ENCODE peak calls at places on chromosomes 16 and 17, in six cellular contexts. F is cardiac muscle cell, Q is HFF-Myc, M is right lobe of liver, B is colonic mucosa, R is tibial artery. N is an unnamed sample.

GRCh38 chr17:71398706-71399620 is 721.9 kb upstream of the SOX9 start:
- DNase-seq in B (no peak), M (no peak), Q (no peak), F (peak), R (no peak), N (no peak)

GRCh38 chr17:43917348-43918025 is 10.2 kb upstream of the MPP2 start:
- DNase-seq in Q (no peak), M (no peak), B (peak), F (peak), R (no peak), N (peak)

GRCh38 chr16:66295761-66296546 is 70.5 kb upstream of the CDH5 start:
- DNase-seq in R (no peak), M (no peak), Q (no peak), B (no peak), F (no peak), N (no peak)

GRCh38 chr17:73261952-73262675 is 434 bp upstream of the CPSF4L start:
- DNase-seq in F (no peak), M (peak), B (peak), R (no peak), Q (no peak), N (no peak)

GRCh38 chr17:62565817-62566216 is 61.7 kb upstream of the MRC2 start:
- DNase-seq in F (no peak), Q (no peak), B (no peak), R (no peak), M (no peak), N (no peak)

GRCh38 chr16:53087101-53087500 is 32.3 kb downstream of the CHD9 start:
- DNase-seq in F (no peak), Q (no peak), B (no peak), R (no peak), M (no peak), N (no peak)

GRCh38 chr17:18184143-18185007 is 747 bp downstream of the ALKBH5 start:
- DNase-seq in B (peak), F (peak), M (peak), Q (no peak), R (peak), N (peak)

GRCh38 chr16:84759061-84759460 is 59.3 kb downstream of the USP10 start:
- DNase-seq in R (no peak), B (no peak), Q (no peak), F (peak), M (no peak), N (no peak)

GRCh38 chr16:23975293-23975692 is 139.5 kb downstream of the PRKCB start:
- DNase-seq in M (no peak), Q (no peak), F (no peak), B (no peak), R (no peak), N (no peak)

GRCh38 chr16:3652373-3653037 is 2.0 kb upstream of the DNASE1 start:
- DNase-seq in B (no peak), Q (no peak), M (peak), R (peak), F (no peak), N (no peak)

GRCh38 chr17:8574687-8575086 is 55.8 kb downstream of the MYH10 start:
- DNase-seq in B (no peak), R (peak), M (no peak), Q (no peak), F (no peak), N (no peak)

GRCh38 chr17:8577868-8578267 is 52.7 kb downstream of the MYH10 start:
- DNase-seq in Q (no peak), R (no peak), M (no peak), B (no peak), F (no peak), N (peak)

GRCh38 chr17:8576895-8577294 is 53.6 kb downstream of the MYH10 start:
- DNase-seq in M (no peak), Q (no peak), R (no peak), B (no peak), F (no peak), N (no peak)

GRCh38 chr17:8572767-8573166 is 57.8 kb downstream of the MYH10 start:
- DNase-seq in R (no peak), B (no peak), Q (no peak), F (no peak), M (no peak), N (no peak)
- TF ChIP-seq CTCF in R (peak), B (no peak), Q (peak), F (peak), M (peak), N (peak)

DNA sequence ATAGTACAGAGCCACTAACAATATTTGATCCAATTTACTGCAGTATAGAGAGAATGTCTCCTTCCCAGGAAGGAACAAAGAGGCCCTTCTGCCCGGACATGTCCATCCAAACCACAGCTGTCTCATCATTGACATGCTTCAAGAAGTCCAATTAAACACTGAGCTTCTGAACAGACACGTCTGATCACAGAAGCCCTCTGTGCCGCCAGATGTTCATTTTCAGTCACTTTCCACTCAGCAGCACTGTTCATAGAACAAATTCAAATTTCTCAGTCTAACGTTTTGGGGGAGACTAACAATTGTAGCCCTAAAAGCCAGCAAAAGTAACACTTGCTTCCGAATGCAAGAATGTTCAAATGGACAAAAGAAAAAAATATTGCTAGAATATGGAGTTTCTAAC is 15.3 kb downstream of the ZC3H7A start:
- DNase-seq in B (no peak), M (no peak), R (no peak), Q (no peak), F (no peak), N (no peak)
- TF ChIP-seq CTCF in B (no peak), M (no peak), R (no peak), Q (no peak), F (no peak), N (no peak)

DNA sequence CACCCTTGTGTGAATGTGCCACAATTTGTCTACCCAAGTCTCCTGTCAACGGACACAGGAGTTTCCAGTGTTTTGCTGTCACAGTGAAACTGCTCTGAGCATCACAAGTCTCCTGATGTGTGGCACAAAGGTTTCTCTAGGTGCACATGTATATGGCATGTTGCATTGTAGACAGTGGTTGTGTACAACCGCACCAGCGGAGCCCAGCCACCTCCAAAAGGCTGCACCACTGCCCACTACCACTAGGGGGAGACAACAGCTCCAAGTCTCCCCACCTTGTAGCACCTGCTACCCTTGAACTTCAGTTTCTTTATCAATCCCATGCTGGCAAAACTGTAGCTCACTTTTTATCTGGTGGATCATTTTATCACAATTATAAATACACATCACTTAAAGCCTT is 95.5 kb upstream of the ZNF469 start:
- DNase-seq in R (no peak), Q (no peak), B (no peak), M (no peak), F (no peak), N (no peak)
- TF ChIP-seq CTCF in R (no peak), Q (peak), B (peak), M (peak), F (peak), N (peak)

GRCh38 chr16:88634994-88635670 is 3.2 kb upstream of the IL17C start:
- DNase-seq in F (no peak), M (no peak), B (no peak), R (no peak), Q (no peak), N (no peak)

GRCh38 chr16:88634141-88634993 is 4.0 kb upstream of the IL17C start:
- DNase-seq in M (no peak), B (peak), F (no peak), R (no peak), Q (no peak), N (peak)

GRCh38 chr16:88631920-88632586 is 6.3 kb upstream of the IL17C start:
- DNase-seq in M (peak), R (no peak), B (no peak), F (no peak), Q (no peak), N (no peak)

GRCh38 chr16:88632587-88632930 is 5.8 kb upstream of the IL17C start:
- DNase-seq in Q (no peak), B (no peak), M (peak), F (no peak), R (no peak), N (no peak)

GRCh38 chr16:88633684-88634140 is 4.7 kb upstream of the IL17C start:
- DNase-seq in B (peak), M (no peak), R (peak), F (peak), Q (no peak), N (peak)
- TF ChIP-seq CTCF in B (peak), M (no peak), R (no peak), F (peak), Q (peak), N (peak)

GRCh38 chr16:28875134-28876015 is 2.9 kb upstream of the ATP2A1 start:
- DNase-seq in M (no peak), R (no peak), B (no peak), F (no peak), Q (no peak), N (no peak)
- TF ChIP-seq CTCF in M (no peak), R (no peak), B (no peak), F (no peak), Q (no peak), N (peak)

GRCh38 chr17:19433727-19434340 is 22.8 kb downstream of the RNF112 start:
- DNase-seq in B (no peak), M (no peak), R (no peak), Q (no peak), F (no peak), N (no peak)
- TF ChIP-seq CTCF in B (no peak), M (no peak), R (no peak), Q (no peak), F (no peak), N (no peak)

GRCh38 chr17:39527220-39527813 is 66.0 kb downstream of the CDK12 start:
- DNase-seq in M (no peak), F (peak), B (no peak), Q (no peak), R (no peak), N (no peak)
- TF ChIP-seq CTCF in M (peak), F (peak), B (no peak), Q (peak), R (peak), N (peak)

DNA sequence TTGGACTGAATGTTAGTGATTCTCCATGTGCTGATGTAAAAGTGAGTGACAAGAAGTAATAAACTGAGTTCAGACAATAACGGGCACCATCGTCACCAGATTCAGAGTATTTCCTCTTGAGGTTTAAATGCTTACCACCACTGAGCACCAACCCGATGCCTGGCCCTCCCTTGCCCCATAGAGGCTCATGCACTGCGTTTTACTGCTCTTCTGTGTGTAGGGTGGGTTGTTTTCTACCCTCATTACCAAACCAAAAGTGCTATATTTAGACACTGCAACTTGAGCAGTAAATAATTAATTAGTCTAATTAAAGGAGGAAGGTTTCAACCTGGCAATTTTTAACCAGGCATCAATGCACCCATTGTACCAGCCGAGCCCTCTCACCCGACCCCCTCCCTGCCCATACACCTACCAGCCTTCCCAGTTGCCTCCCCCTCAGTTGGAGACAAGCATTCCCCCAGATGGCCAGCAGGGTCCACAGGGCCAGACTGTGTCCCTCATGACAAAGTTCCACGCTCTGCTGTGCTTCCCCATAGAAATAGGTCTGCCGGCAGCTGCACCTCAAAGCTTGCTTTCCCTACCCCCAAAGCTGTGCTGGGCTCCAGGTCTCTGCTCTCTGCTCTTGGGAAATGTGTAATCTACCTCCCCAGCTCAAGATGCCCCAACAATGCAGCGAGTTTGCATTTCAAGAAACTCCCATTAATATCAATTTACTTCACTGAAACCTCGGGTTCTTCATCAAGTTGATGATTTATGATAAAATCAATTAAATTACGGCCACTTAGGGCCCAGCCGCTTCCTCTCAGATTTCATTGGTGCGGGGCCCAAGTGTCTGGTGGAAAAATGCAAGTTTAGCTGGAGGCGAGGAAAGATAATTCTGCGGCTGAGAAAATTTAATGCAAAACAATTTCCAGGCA is 16.0 kb downstream of the HOXB4 start:
- DNase-seq in M (no peak), R (no peak), B (no peak), Q (no peak), F (no peak), N (no peak)
- TF ChIP-seq CTCF in M (no peak), R (no peak), B (no peak), Q (peak), F (peak), N (no peak)

GRCh38 chr17:80177986-80178590 is 8.3 kb downstream of the CARD14 start:
- DNase-seq in F (no peak), B (peak), Q (no peak), M (no peak), R (no peak), N (no peak)
- TF ChIP-seq CTCF in F (no peak), B (no peak), Q (no peak), M (no peak), R (no peak), N (no peak)

N was measured in GM10248.